ENCODE peak calls at places on chromosomes 7 and 10, in six cellular contexts. V, W, Z, F, B and U are unnamed samples.
A peak's percentile ranks its signal among the peaks of the same experiment; 100 is the strongest.

GRCh38 chr10:91512458-91512857 is 102.3 kb downstream of the HECTD2 start:
- DNase-seq in F (no peak), V (no peak), W (no peak), Z (no peak), B (no peak), U (no peak)

GRCh38 chr7:5630670-5631069 is 150.8 kb downstream of the RNF216 start:
- DNase-seq in Z (no peak), F (no peak), W (no peak), V (no peak), B (no peak), U (no peak)

GRCh38 chr7:137480401-137480800 is 136.9 kb upstream of the PTN start:
- DNase-seq in W (no peak), F (no peak), B (no peak), Z (no peak), V (no peak), U (no peak)

GRCh38 chr7:46257766-46258448 is 336.8 kb upstream of the IGFBP3 start:
- DNase-seq in B (peak; percentile 20), V (no peak), Z (peak; percentile 94), F (peak; percentile 81), W (peak; percentile 39), U (no peak)

GRCh38 chr10:110680473-110681020 is 36.4 kb downstream of the RBM20 start:
- DNase-seq in W (no peak), V (no peak), F (no peak), Z (no peak), B (no peak), U (no peak)

GRCh38 chr10:91042069-91042468 is 121.2 kb upstream of the ANKRD1 start:
- DNase-seq in Z (no peak), V (no peak), F (no peak), B (no peak), W (no peak), U (no peak)

GRCh38 chr7:9625953-9626352 is 1192.5 kb downstream of the NXPH1 start:
- DNase-seq in W (no peak), V (no peak), B (no peak), Z (no peak), F (no peak), U (no peak)

GRCh38 chr7:125255793-125256192 is 326.2 kb upstream of the POT1 start:
- DNase-seq in B (no peak), F (no peak), Z (no peak), V (no peak), W (no peak), U (no peak)

GRCh38 chr7:98265841-98266271 is 13.8 kb upstream of the TECPR1 start:
- DNase-seq in W (no peak), Z (no peak), B (no peak), V (no peak), F (no peak), U (no peak)

GRCh38 chr10:20855398-20856038 is 41.6 kb downstream of the NEBL start:
- DNase-seq in F (peak; percentile 65), B (no peak), V (no peak), W (no peak), Z (no peak), U (no peak)

GRCh38 chr7:12458520-12459131 is 55.0 kb upstream of the VWDE start:
- DNase-seq in Z (peak; percentile 70), W (no peak), B (peak; percentile 23), F (peak; percentile 58), V (no peak), U (no peak)

GRCh38 chr10:3261921-3262320 is 89.3 kb upstream of the PITRM1 start:
- DNase-seq in B (no peak), V (no peak), F (no peak), W (no peak), Z (no peak), U (no peak)

GRCh38 chr7:90645784-90646183 is 49.7 kb downstream of the CDK14 start:
- DNase-seq in Z (no peak), F (peak; percentile 42), B (no peak), V (no peak), W (no peak), U (no peak)

GRCh38 chr7:3923307-3923918 is 622.4 kb downstream of the SDK1 start:
- DNase-seq in F (no peak), Z (no peak), B (no peak), V (no peak), W (no peak), U (no peak)

GRCh38 chr7:94632338-94633024 is 23.5 kb downstream of the SGCE start:
- DNase-seq in F (peak; percentile 70), W (no peak), B (no peak), Z (peak; percentile 55), V (no peak), U (no peak)

GRCh38 chr7:31814187-31814586 is 127.2 kb downstream of the PPP1R17 start:
- DNase-seq in V (no peak), B (no peak), W (no peak), F (peak; percentile 34), Z (no peak), U (no peak)

GRCh38 chr7:15686209-15686956 is at the start of gene MEOX2:
- DNase-seq in Z (no peak), B (no peak), F (peak; percentile 63), W (no peak), V (peak; percentile 94), U (no peak)

GRCh38 chr7:1505731-1506550 is 1.8 kb upstream of the INTS1 start:
- DNase-seq in Z (no peak), F (no peak), V (no peak), W (no peak), B (no peak), U (no peak)